ENCODE peak calls at places on chromosomes 12 and 14, in seven cellular contexts. O is BE2C; H is ovary; C is heart left ventricle; L is RWPE2; B is CD8-positive, alpha-beta T cell; E is GM23248. Y is an unnamed sample.
A peak's percentile ranks its signal among the peaks of the same experiment; 100 is the strongest.

GRCh38 chr14:36647827-36648753 is 13.6 kb upstream of the PAX9 start:
- DNase-seq in O (no peak), B (no peak), L (no peak), E (peak; percentile 76), C (no peak), H (no peak), Y (peak; percentile 66)

GRCh38 chr14:55245657-55246268 is 25.5 kb upstream of the FBXO34 start:
- DNase-seq in L (no peak), B (peak; percentile 32), H (no peak), C (no peak), E (peak; percentile 55), O (peak; percentile 23), Y (no peak)

GRCh38 chr12:128976120-128976519 is 122.8 kb downstream of the GLT1D1 start:
- DNase-seq in H (no peak), L (no peak), C (no peak), O (no peak), E (no peak), B (no peak), Y (no peak)

GRCh38 chr12:53478865-53479264 is 20.4 kb downstream of the MAP3K12 start:
- DNase-seq in O (no peak), C (no peak), B (no peak), H (no peak), E (peak; percentile 78), L (no peak), Y (no peak)

GRCh38 chr14:82251434-82251833 is 717.8 kb upstream of the SEL1L start:
- DNase-seq in O (no peak), C (no peak), H (no peak), B (no peak), E (no peak), L (no peak), Y (no peak)

GRCh38 chr12:56763753-56764657 is 881 bp downstream of the HSD17B6 start:
- DNase-seq in E (peak; percentile 32), C (no peak), L (no peak), B (no peak), O (no peak), H (no peak), Y (no peak)

GRCh38 chr12:115507951-115508722 is 769.4 kb downstream of the MED13L start:
- DNase-seq in C (peak; percentile 59), E (no peak), L (no peak), O (no peak), B (no peak), H (no peak), Y (no peak)

GRCh38 chr14:61152851-61153364 is 128.2 kb downstream of the TMEM30B start:
- DNase-seq in L (no peak), O (peak; percentile 51), B (no peak), C (no peak), H (no peak), E (peak; percentile 62), Y (no peak)

GRCh38 chr12:1830981-1831930 is 10.9 kb downstream of the LRTM2 start:
- DNase-seq in B (no peak), H (peak; percentile 27), E (peak; percentile 71), C (peak; percentile 61), L (peak; percentile 75), O (no peak), Y (peak; percentile 71)

GRCh38 chr14:91327661-91328312 is 83.3 kb upstream of the GPR68 start:
- DNase-seq in O (no peak), H (no peak), L (peak; percentile 37), E (no peak), B (no peak), C (no peak), Y (no peak)

GRCh38 chr12:104672501-104673265 is 215.9 kb downstream of the CHST11 start:
- DNase-seq in B (no peak), E (peak; percentile 91), L (no peak), O (no peak), H (no peak), C (peak; percentile 49), Y (peak; percentile 62)

GRCh38 chr14:106843951-106844483 is 1317.6 kb downstream of the TMEM121 start:
- DNase-seq in C (peak; percentile 28), E (no peak), H (peak; percentile 55), O (no peak), L (no peak), B (no peak), Y (no peak)

GRCh38 chr12:132500856-132501180 is 10.9 kb downstream of the FBRSL1 start:
- DNase-seq in L (no peak), E (no peak), O (no peak), H (no peak), C (no peak), B (no peak), Y (no peak)

GRCh38 chr12:132502882-132503193 is 12.9 kb downstream of the FBRSL1 start:
- DNase-seq in H (no peak), B (no peak), L (no peak), C (no peak), E (no peak), O (no peak), Y (no peak)

GRCh38 chr12:132500137-132500855 is 10.3 kb downstream of the FBRSL1 start:
- DNase-seq in B (no peak), H (no peak), L (no peak), O (no peak), E (no peak), C (no peak), Y (no peak)

GRCh38 chr12:132502149-132502881 is 12.4 kb downstream of the FBRSL1 start:
- DNase-seq in H (no peak), L (no peak), O (no peak), E (no peak), B (no peak), C (no peak), Y (no peak)

GRCh38 chr12:132501189-132501940 is 11.4 kb downstream of the FBRSL1 start:
- DNase-seq in B (no peak), H (no peak), E (no peak), L (no peak), O (no peak), C (no peak), Y (no peak)
- H3K4me1 ChIP-seq in B (peaks cover 79% of the 10 kb centered on the region), H (peaks cover 37% of the 10 kb centered on the region), E (peaks cover under 1% of the 10 kb centered on the region), L (no peaks in the 10 kb centered on the region), O (peaks cover 18% of the 10 kb centered on the region), C (peaks cover 100% of the 10 kb centered on the region), Y (peaks cover 88% of the 10 kb centered on the region)

GRCh38 chr12:6327159-6327558 is 14.7 kb downstream of the TNFRSF1A start:
- DNase-seq in B (no peak), H (no peak), O (no peak), C (no peak), E (no peak), L (no peak), Y (no peak)

GRCh38 chr12:6328945-6329692 is 12.8 kb downstream of the TNFRSF1A start:
- DNase-seq in H (no peak), O (peak; percentile 57), E (no peak), B (no peak), L (no peak), C (no peak), Y (no peak)

GRCh38 chr12:6329693-6330045 is 12.2 kb downstream of the TNFRSF1A start:
- DNase-seq in C (no peak), O (no peak), B (no peak), H (no peak), E (no peak), L (no peak), Y (no peak)

GRCh38 chr12:6327591-6328041 is 14.3 kb downstream of the TNFRSF1A start:
- DNase-seq in O (no peak), E (no peak), L (no peak), C (peak; percentile 40), H (no peak), B (no peak), Y (peak; percentile 45)

DNA sequence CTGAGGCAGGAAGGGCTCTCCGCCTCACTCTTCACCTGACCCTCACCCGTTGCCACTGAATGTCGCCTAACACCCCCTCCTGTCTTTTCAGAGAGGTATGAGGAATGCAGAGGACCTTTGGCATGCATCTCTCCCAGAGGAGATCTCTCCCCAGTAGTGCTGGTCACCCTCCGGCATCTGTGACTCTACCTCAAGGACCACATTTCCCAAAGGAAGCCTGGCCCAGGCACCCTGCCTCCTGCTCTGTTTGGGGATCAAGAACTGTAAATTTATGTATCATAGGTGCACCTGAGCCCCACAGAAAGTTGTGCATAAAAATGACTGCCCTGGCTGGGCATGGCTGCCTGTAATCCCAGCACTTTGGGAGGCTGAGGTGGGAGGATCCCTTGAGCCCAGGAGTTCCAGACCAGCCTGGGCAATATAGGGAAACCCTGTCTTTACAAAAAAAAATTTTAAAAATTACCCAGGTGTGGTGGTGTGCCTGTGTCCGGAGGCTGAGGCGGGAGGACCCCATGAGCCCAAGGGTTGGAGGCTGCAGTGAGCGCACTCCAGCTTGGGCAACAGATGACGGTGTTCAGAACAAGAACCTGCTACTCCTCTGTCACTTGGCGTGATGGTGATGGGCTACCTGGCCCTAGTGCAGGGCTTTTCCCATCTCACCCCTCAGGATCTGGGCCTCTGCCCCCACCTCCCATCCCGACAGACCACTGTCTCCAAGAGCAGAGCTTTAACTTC is 13.7 kb downstream of the TNFRSF1A start:
- DNase-seq in C (no peak), B (no peak), L (no peak), O (no peak), H (no peak), E (no peak), Y (no peak)
- H3K4me1 ChIP-seq in C (peaks cover 66% of the 10 kb centered on the region), B (peaks cover 51% of the 10 kb centered on the region), L (peaks cover 17% of the 10 kb centered on the region), O (peaks cover 8% of the 10 kb centered on the region), H (peaks cover 19% of the 10 kb centered on the region), E (peaks cover 44% of the 10 kb centered on the region), Y (peaks cover 53% of the 10 kb centered on the region)

DNA sequence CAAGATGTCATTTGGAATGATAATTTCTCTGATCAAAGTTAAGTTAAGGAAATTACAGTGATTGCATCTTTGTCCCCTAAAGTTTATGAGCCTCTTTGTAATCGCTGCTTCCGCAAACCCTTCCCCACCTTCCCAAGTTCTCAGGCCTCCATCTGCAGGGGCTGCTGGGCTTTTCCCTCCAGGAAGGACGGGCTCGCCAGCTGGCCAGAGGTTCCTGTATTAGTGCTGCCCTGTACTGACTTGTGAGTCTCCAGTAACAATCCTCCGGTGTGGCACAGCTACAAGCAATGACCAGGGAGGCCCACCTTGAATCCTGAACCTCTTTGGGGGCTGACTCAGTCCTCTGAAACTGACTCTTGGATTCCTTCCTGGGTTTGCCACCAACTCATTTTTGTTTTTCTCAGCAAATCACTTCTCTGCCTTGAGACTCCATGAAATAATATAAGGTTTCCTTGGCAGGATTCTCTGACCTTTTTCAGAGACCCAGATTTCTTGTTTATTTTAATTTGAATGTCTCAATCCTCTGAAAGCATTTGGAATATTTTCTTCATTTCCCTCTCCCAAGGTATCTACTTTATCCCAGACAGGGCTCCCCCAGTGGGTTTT is 398.7 kb downstream of the ZFP36L1 start:
- DNase-seq in L (no peak), C (no peak), E (peak; percentile 49), O (no peak), B (no peak), H (peak; percentile 34), Y (no peak)
- H3K4me1 ChIP-seq in L (peaks cover 17% of the 10 kb centered on the region), C (peaks cover 28% of the 10 kb centered on the region), E (peaks cover 68% of the 10 kb centered on the region), O (peaks cover 10% of the 10 kb centered on the region), B (no peaks in the 10 kb centered on the region), H (peaks cover 51% of the 10 kb centered on the region), Y (peaks cover 14% of the 10 kb centered on the region)

GRCh38 chr14:24146622-24146977 is 190 bp upstream of the PSME2 start:
- DNase-seq in L (peak; percentile 100), H (peak; percentile 94), B (peak; percentile 83), C (peak; percentile 95), O (peak; percentile 99), E (peak; percentile 95), Y (peak; percentile 95)

GRCh38 chr14:24144451-24144850 is 2.0 kb downstream of the PSME2 start:
- DNase-seq in H (no peak), C (no peak), B (no peak), E (no peak), O (no peak), L (no peak), Y (no peak)

GRCh38 chr14:24143511-24143910 is 2.1 kb upstream of the EMC9 start:
- DNase-seq in O (no peak), E (peak; percentile 87), C (no peak), L (no peak), H (no peak), B (no peak), Y (no peak)

GRCh38 chr14:24145700-24146621 is at the start of gene PSME2:
- DNase-seq in B (no peak), C (no peak), H (no peak), O (no peak), E (peak; percentile 80), L (no peak), Y (no peak)

GRCh38 chr14:24145219-24145618 is 1.2 kb downstream of the PSME2 start:
- DNase-seq in L (no peak), E (no peak), B (no peak), O (no peak), H (no peak), C (no peak), Y (no peak)
- H3K4me1 ChIP-seq in L (peaks cover 10% of the 10 kb centered on the region), E (peaks cover 37% of the 10 kb centered on the region), B (peaks cover 45% of the 10 kb centered on the region), O (no peaks in the 10 kb centered on the region), H (peaks cover 10% of the 10 kb centered on the region), C (peaks cover 44% of the 10 kb centered on the region), Y (peaks cover 42% of the 10 kb centered on the region)

Y was measured in psoas muscle.